ENCODE peak calls at places on chromosomes 5 and 9, in six cellular contexts. C, H, O, P, S and K are unnamed samples.

GRCh38 chr5:6712136-6712581 is 1.1 kb upstream of the TENT4A start:
- DNase-seq in C (no peak), H (no peak), S (peak), O (peak), P (peak), K (peak)

GRCh38 chr5:179765400-179765799 is 28.4 kb upstream of the LTC4S start:
- DNase-seq in H (no peak), S (no peak), P (no peak), C (no peak), O (peak), K (no peak)

GRCh38 chr5:99747342-99747741 is 787.8 kb upstream of the FAM174A start:
- DNase-seq in C (no peak), P (no peak), S (no peak), H (no peak), O (no peak), K (no peak)

GRCh38 chr5:80124111-80124510 is 89.0 kb downstream of the THBS4 start:
- DNase-seq in C (no peak), S (no peak), P (no peak), O (no peak), H (no peak), K (no peak)

GRCh38 chr9:134536101-134536900 is 105.3 kb upstream of the COL5A1 start:
- DNase-seq in H (no peak), C (no peak), S (no peak), P (no peak), O (no peak), K (no peak)

GRCh38 chr5:112492291-112492690 is 73.2 kb upstream of the EPB41L4A start:
- DNase-seq in C (no peak), P (peak), H (peak), S (no peak), O (peak), K (peak)

GRCh38 chr9:115121140-115121710 is 3.3 kb upstream of the TNC start:
- DNase-seq in P (peak), C (no peak), O (no peak), H (no peak), S (no peak), K (no peak)

GRCh38 chr5:75460532-75460931 is 50.9 kb downstream of the CERT1 start:
- DNase-seq in H (no peak), O (no peak), S (no peak), P (no peak), C (no peak), K (no peak)

GRCh38 chr5:159567461-159567860 is 237.2 kb upstream of the IL12B start:
- DNase-seq in P (no peak), H (no peak), O (no peak), S (no peak), C (no peak), K (no peak)

GRCh38 chr5:143002459-143003327 is 232.5 kb downstream of the ARHGAP26 start:
- DNase-seq in P (peak), C (peak), O (peak), H (no peak), S (peak), K (peak)

GRCh38 chr9:36169708-36170107 is 520 bp downstream of the CCIN start:
- DNase-seq in P (no peak), O (no peak), S (no peak), C (no peak), H (no peak), K (no peak)

GRCh38 chr5:150323819-150324218 is 21.1 kb upstream of the ARSI start:
- DNase-seq in S (no peak), H (no peak), C (no peak), O (no peak), P (no peak), K (no peak)